ENCODE peak calls at places on chromosomes 12 and 14, in six cellular contexts. One of them, this sample, is unnamed.

GRCh38 chr12:5626146-5626545 is 194.2 kb downstream of the NTF3 start:
- DNase-seq in Panc1: no peak
- DNase-seq in natural killer cell: no peak
- DNase-seq in pancreas: no peak
- DNase-seq in left lung: no peak
- DNase-seq in fibroblast of the aortic adventitia: no peak
- DNase-seq in this sample: no peak

GRCh38 chr14:96191355-96191754 is 13.3 kb upstream of the BDKRB2 start:
- DNase-seq in pancreas: no peak
- DNase-seq in left lung: no peak
- DNase-seq in fibroblast of the aortic adventitia: no peak
- DNase-seq in natural killer cell: no peak
- DNase-seq in Panc1: no peak
- DNase-seq in this sample: no peak

GRCh38 chr12:113955109-113955970 is 10.8 kb downstream of the RBM19 start:
- DNase-seq in fibroblast of the aortic adventitia: no peak
- DNase-seq in left lung: no peak
- DNase-seq in pancreas: peak; percentile 12
- DNase-seq in natural killer cell: no peak
- DNase-seq in Panc1: no peak
- DNase-seq in this sample: no peak

GRCh38 chr12:113591480-113591971 is 119.9 kb upstream of the LHX5 start:
- DNase-seq in fibroblast of the aortic adventitia: no peak
- DNase-seq in pancreas: no peak
- DNase-seq in left lung: no peak
- DNase-seq in Panc1: no peak
- DNase-seq in natural killer cell: no peak
- DNase-seq in this sample: no peak

GRCh38 chr12:52633383-52633782 is 15.0 kb upstream of the KRT73 start:
- DNase-seq in Panc1: no peak
- DNase-seq in left lung: no peak
- DNase-seq in fibroblast of the aortic adventitia: no peak
- DNase-seq in natural killer cell: no peak
- DNase-seq in pancreas: no peak
- DNase-seq in this sample: no peak

GRCh38 chr12:131872154-131873046 is 22.0 kb upstream of the ULK1 start:
- DNase-seq in fibroblast of the aortic adventitia: peak; percentile 45
- DNase-seq in Panc1: no peak
- DNase-seq in pancreas: no peak
- DNase-seq in natural killer cell: no peak
- DNase-seq in left lung: no peak
- DNase-seq in this sample: no peak

GRCh38 chr14:42299692-42300091 is 693.0 kb downstream of the LRFN5 start:
- DNase-seq in Panc1: no peak
- DNase-seq in fibroblast of the aortic adventitia: no peak
- DNase-seq in natural killer cell: no peak
- DNase-seq in left lung: no peak
- DNase-seq in pancreas: no peak
- DNase-seq in this sample: no peak

GRCh38 chr12:82964446-82964845 is 277.7 kb downstream of the TMTC2 start:
- DNase-seq in natural killer cell: no peak
- DNase-seq in pancreas: no peak
- DNase-seq in fibroblast of the aortic adventitia: no peak
- DNase-seq in left lung: no peak
- DNase-seq in Panc1: no peak
- DNase-seq in this sample: no peak

GRCh38 chr14:76996563-76997146 is 31.9 kb downstream of the IRF2BPL start:
- DNase-seq in pancreas: no peak
- DNase-seq in Panc1: no peak
- DNase-seq in fibroblast of the aortic adventitia: no peak
- DNase-seq in natural killer cell: no peak
- DNase-seq in left lung: no peak
- DNase-seq in this sample: no peak

GRCh38 chr12:119047641-119048040 is 66.3 kb downstream of the SRRM4 start:
- DNase-seq in left lung: no peak
- DNase-seq in natural killer cell: no peak
- DNase-seq in Panc1: no peak
- DNase-seq in fibroblast of the aortic adventitia: no peak
- DNase-seq in pancreas: no peak
- DNase-seq in this sample: no peak

DNA sequence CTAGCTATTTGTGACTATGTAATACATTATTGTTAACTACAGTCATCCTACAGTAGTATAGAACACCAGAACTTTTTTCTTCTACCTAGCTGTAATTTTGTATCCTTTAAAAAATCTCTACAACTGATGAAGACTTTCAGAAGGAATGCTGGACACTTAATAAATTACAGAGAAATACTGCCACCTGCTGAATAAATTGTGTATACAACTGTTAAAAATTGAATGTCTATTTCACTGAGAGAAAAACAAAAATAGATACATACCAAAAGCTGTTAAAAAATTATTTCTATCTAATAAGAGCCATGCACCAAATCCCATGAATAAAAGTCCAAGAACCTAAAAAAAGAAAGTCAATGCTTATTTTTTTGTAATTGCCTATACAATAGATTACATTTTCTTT is 6.6 kb downstream of the TSPAN19 start:
- DNase-seq in pancreas: no peak
- DNase-seq in natural killer cell: no peak
- DNase-seq in fibroblast of the aortic adventitia: peak; percentile 61
- DNase-seq in Panc1: no peak
- DNase-seq in left lung: no peak
- DNase-seq in this sample: no peak
- TF ChIP-seq CTCF in pancreas: peak; percentile 34
- TF ChIP-seq CTCF in natural killer cell: no peak
- TF ChIP-seq CTCF in fibroblast of the aortic adventitia: peak; percentile 34
- TF ChIP-seq CTCF in Panc1: peak; percentile 36
- TF ChIP-seq CTCF in left lung: peak; percentile 43
- TF ChIP-seq CTCF in this sample: peak; percentile 88

GRCh38 chr12:22173154-22173553 is 127.1 kb downstream of the CMAS start:
- DNase-seq in natural killer cell: no peak
- DNase-seq in fibroblast of the aortic adventitia: peak; percentile 33
- DNase-seq in Panc1: no peak
- DNase-seq in left lung: no peak
- DNase-seq in pancreas: no peak
- DNase-seq in this sample: no peak
- TF ChIP-seq CTCF in natural killer cell: no peak
- TF ChIP-seq CTCF in fibroblast of the aortic adventitia: peak; percentile 28
- TF ChIP-seq CTCF in Panc1: no peak
- TF ChIP-seq CTCF in left lung: no peak
- TF ChIP-seq CTCF in pancreas: no peak
- TF ChIP-seq CTCF in this sample: peak; percentile 51

GRCh38 chr14:23910081-23910875 is 43.3 kb upstream of the DHRS4 start:
- DNase-seq in Panc1: peak; percentile 27
- DNase-seq in pancreas: peak; percentile 39
- DNase-seq in left lung: no peak
- DNase-seq in fibroblast of the aortic adventitia: peak; percentile 51
- DNase-seq in natural killer cell: no peak
- DNase-seq in this sample: no peak
- TF ChIP-seq CTCF in Panc1: peak; percentile 82
- TF ChIP-seq CTCF in pancreas: peak; percentile 56
- TF ChIP-seq CTCF in left lung: peak; percentile 64
- TF ChIP-seq CTCF in fibroblast of the aortic adventitia: peak; percentile 90
- TF ChIP-seq CTCF in natural killer cell: peak; percentile 59
- TF ChIP-seq CTCF in this sample: peak; percentile 82

DNA sequence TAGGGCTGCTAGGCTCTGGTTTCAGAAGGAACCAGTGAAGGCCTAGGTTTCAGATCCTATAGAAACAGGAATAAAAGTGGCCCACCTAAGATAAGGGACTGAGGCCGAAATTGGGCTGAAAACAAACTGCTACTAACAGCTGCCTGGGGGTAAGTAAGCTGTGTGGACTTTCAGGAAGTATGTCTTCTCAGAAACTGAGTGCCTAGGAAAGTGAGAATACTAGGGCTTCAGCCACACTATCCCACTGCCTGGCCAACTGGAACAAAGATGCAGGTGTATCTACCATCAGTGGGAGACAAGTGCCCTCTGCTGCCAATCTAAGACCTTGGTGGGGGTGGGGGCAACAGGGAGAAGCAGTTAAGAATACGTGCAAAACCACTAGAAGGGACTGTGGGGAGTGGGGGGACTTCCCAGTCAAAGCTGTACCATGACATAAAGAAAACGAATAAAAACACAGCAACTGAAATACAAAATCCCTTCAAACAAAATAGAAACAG is 82.5 kb downstream of the MED13L start:
- DNase-seq in pancreas: no peak
- DNase-seq in left lung: no peak
- DNase-seq in natural killer cell: peak; percentile 45
- DNase-seq in fibroblast of the aortic adventitia: no peak
- DNase-seq in Panc1: no peak
- DNase-seq in this sample: no peak
- TF ChIP-seq CTCF in pancreas: no peak
- TF ChIP-seq CTCF in left lung: no peak
- TF ChIP-seq CTCF in natural killer cell: no peak
- TF ChIP-seq CTCF in fibroblast of the aortic adventitia: no peak
- TF ChIP-seq CTCF in Panc1: peak; percentile 9
- TF ChIP-seq CTCF in this sample: no peak

DNA sequence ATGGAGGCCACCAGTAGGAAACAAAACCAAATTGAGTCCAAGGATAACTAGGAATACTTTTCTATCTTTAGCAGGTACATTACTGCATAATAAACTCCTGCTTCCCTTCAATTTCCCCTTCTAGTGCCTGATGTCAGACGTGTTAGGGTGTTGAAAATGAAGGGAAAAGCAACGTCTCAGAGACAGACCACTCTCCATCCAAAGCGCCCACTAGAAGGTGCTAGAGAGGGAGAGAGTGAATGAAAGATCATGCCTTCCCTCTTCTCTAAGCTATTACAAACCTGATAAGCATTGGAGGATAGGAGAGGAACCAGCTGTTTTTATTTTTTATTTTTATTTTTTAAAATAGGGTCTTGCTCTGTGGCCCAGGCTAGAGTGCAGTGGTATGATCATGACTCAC is 64.1 kb downstream of the ZNF641 start:
- DNase-seq in natural killer cell: no peak
- DNase-seq in pancreas: no peak
- DNase-seq in Panc1: no peak
- DNase-seq in left lung: no peak
- DNase-seq in fibroblast of the aortic adventitia: peak; percentile 14
- DNase-seq in this sample: no peak
- TF ChIP-seq CTCF in natural killer cell: peak; percentile 37
- TF ChIP-seq CTCF in pancreas: peak; percentile 11
- TF ChIP-seq CTCF in Panc1: peak; percentile 52
- TF ChIP-seq CTCF in left lung: no peak
- TF ChIP-seq CTCF in fibroblast of the aortic adventitia: peak; percentile 59
- TF ChIP-seq CTCF in this sample: peak; percentile 56